ENCODE peak calls at places on chromosomes 2 and 18, in seven cellular contexts. One of them, this sample, is unnamed.
A peak's percentile ranks its signal among the peaks of the same experiment; 100 is the strongest.

GRCh38 chr2:233811087-233811486 is 33.0 kb downstream of the MROH2A start:
- DNase-seq in pancreas: no peak
- DNase-seq in A549: no peak
- DNase-seq in HT-29: no peak
- DNase-seq in fibroblast of the aortic adventitia: no peak
- DNase-seq in astrocyte of the spinal cord: no peak
- DNase-seq in SK-N-MC: no peak
- DNase-seq in this sample: no peak

GRCh38 chr2:240567872-240568677 is at the start of gene RNPEPL1:
- DNase-seq in pancreas: no peak
- DNase-seq in astrocyte of the spinal cord: no peak
- DNase-seq in HT-29: peak; percentile 60
- DNase-seq in fibroblast of the aortic adventitia: no peak
- DNase-seq in A549: no peak
- DNase-seq in SK-N-MC: no peak
- DNase-seq in this sample: no peak

GRCh38 chr2:136107238-136108033 is 10.5 kb downstream of the CXCR4 start:
- DNase-seq in HT-29: no peak
- DNase-seq in pancreas: no peak
- DNase-seq in SK-N-MC: no peak
- DNase-seq in astrocyte of the spinal cord: no peak
- DNase-seq in A549: no peak
- DNase-seq in fibroblast of the aortic adventitia: no peak
- DNase-seq in this sample: no peak

GRCh38 chr2:130287656-130288026 is 55.1 kb upstream of the IMP4 start:
- DNase-seq in fibroblast of the aortic adventitia: no peak
- DNase-seq in SK-N-MC: no peak
- DNase-seq in astrocyte of the spinal cord: no peak
- DNase-seq in A549: no peak
- DNase-seq in pancreas: no peak
- DNase-seq in HT-29: no peak
- DNase-seq in this sample: no peak

GRCh38 chr2:43086451-43087221 is 139.8 kb downstream of the ZFP36L2 start:
- DNase-seq in HT-29: peak; percentile 80
- DNase-seq in A549: peak; percentile 81
- DNase-seq in SK-N-MC: no peak
- DNase-seq in pancreas: no peak
- DNase-seq in astrocyte of the spinal cord: peak; percentile 100
- DNase-seq in fibroblast of the aortic adventitia: peak; percentile 100
- DNase-seq in this sample: peak; percentile 50

GRCh38 chr18:45879681-45880655 is 54.5 kb downstream of the SIGLEC15 start:
- DNase-seq in pancreas: peak; percentile 28
- DNase-seq in A549: peak; percentile 28
- DNase-seq in fibroblast of the aortic adventitia: peak; percentile 74
- DNase-seq in SK-N-MC: no peak
- DNase-seq in astrocyte of the spinal cord: peak; percentile 76
- DNase-seq in HT-29: peak; percentile 77
- DNase-seq in this sample: peak; percentile 34

GRCh38 chr18:77143196-77143595 is 10.6 kb upstream of the MBP start:
- DNase-seq in HT-29: no peak
- DNase-seq in pancreas: no peak
- DNase-seq in A549: no peak
- DNase-seq in SK-N-MC: no peak
- DNase-seq in fibroblast of the aortic adventitia: no peak
- DNase-seq in astrocyte of the spinal cord: no peak
- DNase-seq in this sample: no peak

GRCh38 chr2:98296435-98296834 is 49.8 kb upstream of the CNGA3 start:
- DNase-seq in pancreas: no peak
- DNase-seq in HT-29: no peak
- DNase-seq in SK-N-MC: no peak
- DNase-seq in fibroblast of the aortic adventitia: no peak
- DNase-seq in A549: no peak
- DNase-seq in astrocyte of the spinal cord: no peak
- DNase-seq in this sample: no peak

GRCh38 chr2:172228177-172228785 is 125.6 kb upstream of the DLX2 start:
- DNase-seq in HT-29: no peak
- DNase-seq in A549: no peak
- DNase-seq in pancreas: no peak
- DNase-seq in fibroblast of the aortic adventitia: no peak
- DNase-seq in astrocyte of the spinal cord: no peak
- DNase-seq in SK-N-MC: no peak
- DNase-seq in this sample: no peak

GRCh38 chr18:79927597-79928562 is 23.6 kb downstream of the SLC66A2 start:
- DNase-seq in fibroblast of the aortic adventitia: no peak
- DNase-seq in astrocyte of the spinal cord: no peak
- DNase-seq in HT-29: no peak
- DNase-seq in A549: no peak
- DNase-seq in SK-N-MC: no peak
- DNase-seq in pancreas: peak; percentile 12
- DNase-seq in this sample: no peak

GRCh38 chr2:234111523-234111922 is 61.0 kb downstream of the SPP2 start:
- DNase-seq in pancreas: no peak
- DNase-seq in astrocyte of the spinal cord: peak; percentile 50
- DNase-seq in A549: peak; percentile 66
- DNase-seq in fibroblast of the aortic adventitia: peak; percentile 36
- DNase-seq in SK-N-MC: no peak
- DNase-seq in HT-29: no peak
- DNase-seq in this sample: no peak

GRCh38 chr2:161995553-161996016 is 78.4 kb downstream of the DPP4 start:
- DNase-seq in fibroblast of the aortic adventitia: no peak
- DNase-seq in astrocyte of the spinal cord: no peak
- DNase-seq in A549: no peak
- DNase-seq in HT-29: no peak
- DNase-seq in SK-N-MC: no peak
- DNase-seq in pancreas: no peak
- DNase-seq in this sample: peak; percentile 92

GRCh38 chr2:36356199-36356989 is 816 bp downstream of the CRIM1 start:
- DNase-seq in pancreas: peak; percentile 30
- DNase-seq in astrocyte of the spinal cord: no peak
- DNase-seq in A549: no peak
- DNase-seq in HT-29: peak; percentile 51
- DNase-seq in fibroblast of the aortic adventitia: no peak
- DNase-seq in SK-N-MC: no peak
- DNase-seq in this sample: no peak

GRCh38 chr2:233289590-233290424 is 17.8 kb upstream of the SAG start:
- DNase-seq in HT-29: no peak
- DNase-seq in astrocyte of the spinal cord: no peak
- DNase-seq in fibroblast of the aortic adventitia: no peak
- DNase-seq in A549: no peak
- DNase-seq in SK-N-MC: no peak
- DNase-seq in pancreas: no peak
- DNase-seq in this sample: no peak

GRCh38 chr2:19426144-19426543 is 67.7 kb upstream of the OSR1 start:
- DNase-seq in astrocyte of the spinal cord: no peak
- DNase-seq in SK-N-MC: no peak
- DNase-seq in pancreas: no peak
- DNase-seq in HT-29: no peak
- DNase-seq in A549: no peak
- DNase-seq in fibroblast of the aortic adventitia: no peak
- DNase-seq in this sample: no peak

GRCh38 chr2:230811508-230811907 is 53.2 kb upstream of the ITM2C start:
- DNase-seq in astrocyte of the spinal cord: no peak
- DNase-seq in SK-N-MC: no peak
- DNase-seq in HT-29: no peak
- DNase-seq in fibroblast of the aortic adventitia: peak; percentile 35
- DNase-seq in A549: no peak
- DNase-seq in pancreas: no peak
- DNase-seq in this sample: no peak

GRCh38 chr2:236086971-236087465 is 81.2 kb downstream of the GBX2 start:
- DNase-seq in A549: no peak
- DNase-seq in pancreas: no peak
- DNase-seq in HT-29: no peak
- DNase-seq in SK-N-MC: no peak
- DNase-seq in fibroblast of the aortic adventitia: no peak
- DNase-seq in astrocyte of the spinal cord: no peak
- DNase-seq in this sample: no peak

GRCh38 chr2:186887107-186888090 is 38.4 kb upstream of the ZSWIM2 start:
- DNase-seq in fibroblast of the aortic adventitia: peak; percentile 74
- DNase-seq in astrocyte of the spinal cord: no peak
- DNase-seq in SK-N-MC: no peak
- DNase-seq in pancreas: no peak
- DNase-seq in HT-29: no peak
- DNase-seq in A549: no peak
- DNase-seq in this sample: no peak

GRCh38 chr2:84904717-84905174 is 710 bp upstream of the TMSB10 start:
- DNase-seq in HT-29: no peak
- DNase-seq in astrocyte of the spinal cord: peak; percentile 80
- DNase-seq in fibroblast of the aortic adventitia: peak; percentile 58
- DNase-seq in A549: no peak
- DNase-seq in pancreas: peak; percentile 69
- DNase-seq in SK-N-MC: no peak
- DNase-seq in this sample: no peak

GRCh38 chr2:904243-905024 is 46.2 kb upstream of the SNTG2 start:
- DNase-seq in fibroblast of the aortic adventitia: no peak
- DNase-seq in A549: no peak
- DNase-seq in SK-N-MC: no peak
- DNase-seq in pancreas: no peak
- DNase-seq in astrocyte of the spinal cord: no peak
- DNase-seq in HT-29: no peak
- DNase-seq in this sample: no peak

GRCh38 chr18:22032392-22032961 is 136.9 kb upstream of the GATA6 start:
- DNase-seq in HT-29: peak; percentile 72
- DNase-seq in astrocyte of the spinal cord: peak; percentile 93
- DNase-seq in fibroblast of the aortic adventitia: peak; percentile 84
- DNase-seq in A549: peak; percentile 81
- DNase-seq in SK-N-MC: no peak
- DNase-seq in pancreas: no peak
- DNase-seq in this sample: peak; percentile 79

GRCh38 chr18:76064998-76065397 is 430.0 kb downstream of the ZNF516 start:
- DNase-seq in A549: no peak
- DNase-seq in astrocyte of the spinal cord: no peak
- DNase-seq in SK-N-MC: no peak
- DNase-seq in pancreas: no peak
- DNase-seq in HT-29: no peak
- DNase-seq in fibroblast of the aortic adventitia: no peak
- DNase-seq in this sample: no peak

GRCh38 chr18:79863161-79863945 is 65.6 kb downstream of the KCNG2 start:
- DNase-seq in pancreas: no peak
- DNase-seq in A549: no peak
- DNase-seq in astrocyte of the spinal cord: no peak
- DNase-seq in HT-29: no peak
- DNase-seq in SK-N-MC: no peak
- DNase-seq in fibroblast of the aortic adventitia: no peak
- DNase-seq in this sample: no peak

GRCh38 chr2:47569658-47570398 is 166.9 kb downstream of the MSH2 start:
- DNase-seq in astrocyte of the spinal cord: no peak
- DNase-seq in SK-N-MC: no peak
- DNase-seq in HT-29: no peak
- DNase-seq in pancreas: no peak
- DNase-seq in fibroblast of the aortic adventitia: no peak
- DNase-seq in A549: no peak
- DNase-seq in this sample: no peak

GRCh38 chr2:128601298-128602037 is 282.8 kb upstream of the HS6ST1 start:
- DNase-seq in pancreas: no peak
- DNase-seq in HT-29: no peak
- DNase-seq in fibroblast of the aortic adventitia: no peak
- DNase-seq in astrocyte of the spinal cord: no peak
- DNase-seq in SK-N-MC: no peak
- DNase-seq in A549: no peak
- DNase-seq in this sample: no peak

GRCh38 chr18:13455960-13456471 is 237.5 kb downstream of the LDLRAD4 start:
- DNase-seq in SK-N-MC: no peak
- DNase-seq in A549: no peak
- DNase-seq in pancreas: no peak
- DNase-seq in astrocyte of the spinal cord: no peak
- DNase-seq in fibroblast of the aortic adventitia: no peak
- DNase-seq in HT-29: no peak
- DNase-seq in this sample: no peak

GRCh38 chr2:205730191-205730590 is 47.9 kb downstream of the NRP2 start:
- DNase-seq in fibroblast of the aortic adventitia: no peak
- DNase-seq in pancreas: no peak
- DNase-seq in astrocyte of the spinal cord: no peak
- DNase-seq in SK-N-MC: no peak
- DNase-seq in A549: no peak
- DNase-seq in HT-29: no peak
- DNase-seq in this sample: no peak

GRCh38 chr2:130972410-130972809 is 120.8 kb downstream of the FAM168B start:
- DNase-seq in SK-N-MC: no peak
- DNase-seq in fibroblast of the aortic adventitia: no peak
- DNase-seq in pancreas: no peak
- DNase-seq in A549: no peak
- DNase-seq in astrocyte of the spinal cord: peak; percentile 30
- DNase-seq in HT-29: peak; percentile 7
- DNase-seq in this sample: no peak

GRCh38 chr2:88196490-88197087 is 26.4 kb downstream of the THNSL2 start:
- DNase-seq in fibroblast of the aortic adventitia: no peak
- DNase-seq in astrocyte of the spinal cord: no peak
- DNase-seq in SK-N-MC: no peak
- DNase-seq in HT-29: no peak
- DNase-seq in A549: no peak
- DNase-seq in pancreas: no peak
- DNase-seq in this sample: no peak

GRCh38 chr18:25239636-25240468 is 112.1 kb downstream of the ZNF521 start:
- DNase-seq in fibroblast of the aortic adventitia: peak; percentile 65
- DNase-seq in pancreas: no peak
- DNase-seq in A549: no peak
- DNase-seq in HT-29: no peak
- DNase-seq in astrocyte of the spinal cord: no peak
- DNase-seq in SK-N-MC: no peak
- DNase-seq in this sample: no peak

GRCh38 chr2:65583061-65583460 is 150.7 kb upstream of the SPRED2 start:
- DNase-seq in astrocyte of the spinal cord: no peak
- DNase-seq in fibroblast of the aortic adventitia: no peak
- DNase-seq in A549: peak; percentile 21
- DNase-seq in SK-N-MC: no peak
- DNase-seq in pancreas: no peak
- DNase-seq in HT-29: no peak
- DNase-seq in this sample: no peak

GRCh38 chr2:45289018-45289417 is 279.8 kb upstream of the SIX2 start:
- DNase-seq in HT-29: no peak
- DNase-seq in SK-N-MC: no peak
- DNase-seq in astrocyte of the spinal cord: no peak
- DNase-seq in A549: no peak
- DNase-seq in pancreas: no peak
- DNase-seq in fibroblast of the aortic adventitia: no peak
- DNase-seq in this sample: no peak

GRCh38 chr2:105576440-105577241 is 168.1 kb upstream of the NCK2 start:
- DNase-seq in A549: peak; percentile 36
- DNase-seq in SK-N-MC: peak; percentile 2
- DNase-seq in fibroblast of the aortic adventitia: peak; percentile 59
- DNase-seq in astrocyte of the spinal cord: peak; percentile 48
- DNase-seq in HT-29: peak; percentile 54
- DNase-seq in pancreas: no peak
- DNase-seq in this sample: peak; percentile 54

GRCh38 chr2:112972423-112973086 is 5.3 kb upstream of the IL36G start:
- DNase-seq in fibroblast of the aortic adventitia: no peak
- DNase-seq in SK-N-MC: no peak
- DNase-seq in A549: no peak
- DNase-seq in pancreas: no peak
- DNase-seq in astrocyte of the spinal cord: no peak
- DNase-seq in HT-29: no peak
- DNase-seq in this sample: no peak

GRCh38 chr2:43321446-43321845 is 95.0 kb upstream of the ZFP36L2 start:
- DNase-seq in A549: no peak
- DNase-seq in pancreas: no peak
- DNase-seq in HT-29: no peak
- DNase-seq in astrocyte of the spinal cord: no peak
- DNase-seq in fibroblast of the aortic adventitia: no peak
- DNase-seq in SK-N-MC: no peak
- DNase-seq in this sample: no peak